ENCODE peak calls at places on chromosomes 4 and X, in seven cellular contexts. One of them, this sample, is unnamed.

GRCh38 chr4:17492058-17492741 is 19.7 kb downstream of the QDPR start:
- DNase-seq in IMR-90: no peak
- DNase-seq in nephron progenitor cell: no peak
- DNase-seq in HFF-Myc: no peak
- DNase-seq in neural crest cell: no peak
- DNase-seq in A549: no peak
- DNase-seq in AG09309: no peak
- DNase-seq in this sample: no peak

GRCh38 chr4:7424553-7425111 is 10.1 kb downstream of the PSAPL1 start:
- DNase-seq in nephron progenitor cell: no peak
- DNase-seq in IMR-90: no peak
- DNase-seq in neural crest cell: no peak
- DNase-seq in AG09309: no peak
- DNase-seq in HFF-Myc: no peak
- DNase-seq in A549: no peak
- DNase-seq in this sample: no peak

GRCh38 chr4:180190382-180190781 is 2052.8 kb upstream of the TENM3 start:
- DNase-seq in HFF-Myc: no peak
- DNase-seq in neural crest cell: no peak
- DNase-seq in IMR-90: peak
- DNase-seq in AG09309: no peak
- DNase-seq in A549: no peak
- DNase-seq in nephron progenitor cell: no peak
- DNase-seq in this sample: peak

GRCh38 chr4:8276358-8277240 is 7.0 kb downstream of the HTRA3 start:
- DNase-seq in A549: no peak
- DNase-seq in HFF-Myc: no peak
- DNase-seq in AG09309: no peak
- DNase-seq in IMR-90: peak
- DNase-seq in nephron progenitor cell: no peak
- DNase-seq in neural crest cell: no peak
- DNase-seq in this sample: no peak

GRCh38 chr4:8643441-8643840 is 50.9 kb downstream of the CPZ start:
- DNase-seq in neural crest cell: no peak
- DNase-seq in nephron progenitor cell: no peak
- DNase-seq in AG09309: no peak
- DNase-seq in HFF-Myc: no peak
- DNase-seq in A549: no peak
- DNase-seq in IMR-90: no peak
- DNase-seq in this sample: no peak

GRCh38 chrX:42149786-42150185 is 226.4 kb upstream of the CASK start:
- DNase-seq in A549: no peak
- DNase-seq in IMR-90: no peak
- DNase-seq in nephron progenitor cell: no peak
- DNase-seq in HFF-Myc: peak
- DNase-seq in neural crest cell: no peak
- DNase-seq in AG09309: no peak
- DNase-seq in this sample: no peak

GRCh38 chr4:94995684-94996394 is 238.1 kb downstream of the BMPR1B start:
- DNase-seq in nephron progenitor cell: peak
- DNase-seq in A549: peak
- DNase-seq in AG09309: no peak
- DNase-seq in HFF-Myc: no peak
- DNase-seq in IMR-90: peak
- DNase-seq in neural crest cell: no peak
- DNase-seq in this sample: no peak

GRCh38 chr4:62243895-62244294 is 1043.8 kb downstream of the ADGRL3 start:
- DNase-seq in AG09309: no peak
- DNase-seq in IMR-90: no peak
- DNase-seq in neural crest cell: no peak
- DNase-seq in HFF-Myc: no peak
- DNase-seq in A549: no peak
- DNase-seq in nephron progenitor cell: no peak
- DNase-seq in this sample: no peak

GRCh38 chr4:94803181-94803580 is 45.4 kb downstream of the BMPR1B start:
- DNase-seq in AG09309: no peak
- DNase-seq in neural crest cell: no peak
- DNase-seq in A549: no peak
- DNase-seq in IMR-90: no peak
- DNase-seq in nephron progenitor cell: no peak
- DNase-seq in HFF-Myc: no peak
- DNase-seq in this sample: no peak

GRCh38 chr4:128675083-128675482 is 134.4 kb upstream of the JADE1 start:
- DNase-seq in neural crest cell: no peak
- DNase-seq in AG09309: no peak
- DNase-seq in IMR-90: no peak
- DNase-seq in nephron progenitor cell: no peak
- DNase-seq in HFF-Myc: no peak
- DNase-seq in A549: no peak
- DNase-seq in this sample: peak

GRCh38 chrX:100090931-100091330 is 319.1 kb downstream of the PCDH19 start:
- DNase-seq in A549: no peak
- DNase-seq in neural crest cell: no peak
- DNase-seq in IMR-90: no peak
- DNase-seq in HFF-Myc: no peak
- DNase-seq in AG09309: peak
- DNase-seq in nephron progenitor cell: no peak
- DNase-seq in this sample: no peak

GRCh38 chrX:100089724-100090123 is 320.3 kb downstream of the PCDH19 start:
- DNase-seq in nephron progenitor cell: no peak
- DNase-seq in HFF-Myc: no peak
- DNase-seq in neural crest cell: no peak
- DNase-seq in IMR-90: no peak
- DNase-seq in A549: no peak
- DNase-seq in AG09309: no peak
- DNase-seq in this sample: no peak

GRCh38 chrX:100083146-100083715 is 326.8 kb downstream of the PCDH19 start:
- DNase-seq in IMR-90: no peak
- DNase-seq in A549: no peak
- DNase-seq in neural crest cell: no peak
- DNase-seq in HFF-Myc: no peak
- DNase-seq in nephron progenitor cell: no peak
- DNase-seq in AG09309: no peak
- DNase-seq in this sample: no peak

DNA sequence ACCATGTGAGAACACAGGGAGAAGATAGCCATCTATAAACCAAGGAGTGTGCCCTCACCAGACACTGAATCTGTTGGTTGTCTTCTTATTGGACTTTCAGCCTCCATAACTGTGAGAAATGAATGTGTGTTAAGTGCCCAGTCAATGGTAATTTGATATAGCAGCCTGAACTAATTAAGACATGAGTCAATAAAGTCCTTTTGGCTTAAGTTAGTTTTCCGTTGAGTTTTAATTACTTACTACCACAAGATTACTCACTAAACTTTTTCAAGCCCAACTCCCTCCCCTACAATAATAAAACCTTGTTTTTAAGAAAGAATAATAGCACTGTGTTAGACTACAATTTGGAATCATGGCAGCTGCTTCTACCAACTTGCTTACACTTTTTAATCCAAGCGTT is 324.2 kb downstream of the PCDH19 start:
- DNase-seq in neural crest cell: no peak
- DNase-seq in AG09309: no peak
- DNase-seq in HFF-Myc: no peak
- DNase-seq in A549: no peak
- DNase-seq in nephron progenitor cell: no peak
- DNase-seq in IMR-90: no peak
- DNase-seq in this sample: no peak
- TF ChIP-seq CTCF in neural crest cell: no peak
- TF ChIP-seq CTCF in AG09309: no peak
- TF ChIP-seq CTCF in HFF-Myc: no peak
- TF ChIP-seq CTCF in A549: no peak
- TF ChIP-seq CTCF in nephron progenitor cell: no peak
- TF ChIP-seq CTCF in IMR-90: no peak
- TF ChIP-seq CTCF in this sample: no peak

GRCh38 chrX:39652336-39652735 is 445.4 kb downstream of the BCOR start:
- DNase-seq in HFF-Myc: no peak
- DNase-seq in nephron progenitor cell: no peak
- DNase-seq in neural crest cell: no peak
- DNase-seq in AG09309: no peak
- DNase-seq in A549: peak
- DNase-seq in IMR-90: peak
- DNase-seq in this sample: peak
- TF ChIP-seq CTCF in HFF-Myc: peak
- TF ChIP-seq CTCF in nephron progenitor cell: no peak
- TF ChIP-seq CTCF in neural crest cell: peak
- TF ChIP-seq CTCF in AG09309: peak
- TF ChIP-seq CTCF in A549: peak
- TF ChIP-seq CTCF in IMR-90: peak
- TF ChIP-seq CTCF in this sample: no peak

GRCh38 chr4:25367004-25367621 is 9.9 kb upstream of the ANAPC4 start:
- DNase-seq in A549: peak
- DNase-seq in IMR-90: peak
- DNase-seq in HFF-Myc: no peak
- DNase-seq in nephron progenitor cell: no peak
- DNase-seq in neural crest cell: no peak
- DNase-seq in AG09309: peak
- DNase-seq in this sample: peak
- TF ChIP-seq CTCF in A549: peak
- TF ChIP-seq CTCF in IMR-90: peak
- TF ChIP-seq CTCF in HFF-Myc: peak
- TF ChIP-seq CTCF in nephron progenitor cell: peak
- TF ChIP-seq CTCF in neural crest cell: peak
- TF ChIP-seq CTCF in AG09309: peak
- TF ChIP-seq CTCF in this sample: no peak

GRCh38 chr4:137181293-137181899 is 350.9 kb downstream of the PCDH18 start:
- DNase-seq in AG09309: no peak
- DNase-seq in A549: no peak
- DNase-seq in HFF-Myc: no peak
- DNase-seq in neural crest cell: no peak
- DNase-seq in IMR-90: no peak
- DNase-seq in nephron progenitor cell: no peak
- DNase-seq in this sample: no peak

GRCh38 chr4:137180349-137180748 is 351.9 kb downstream of the PCDH18 start:
- DNase-seq in HFF-Myc: no peak
- DNase-seq in AG09309: no peak
- DNase-seq in A549: peak
- DNase-seq in neural crest cell: no peak
- DNase-seq in IMR-90: no peak
- DNase-seq in nephron progenitor cell: no peak
- DNase-seq in this sample: no peak
- TF ChIP-seq CTCF in HFF-Myc: no peak
- TF ChIP-seq CTCF in AG09309: no peak
- TF ChIP-seq CTCF in A549: no peak
- TF ChIP-seq CTCF in neural crest cell: no peak
- TF ChIP-seq CTCF in IMR-90: no peak
- TF ChIP-seq CTCF in nephron progenitor cell: no peak
- TF ChIP-seq CTCF in this sample: no peak

GRCh38 chr4:184722798-184723197 is 11.1 kb downstream of the CENPU start:
- DNase-seq in AG09309: no peak
- DNase-seq in HFF-Myc: no peak
- DNase-seq in neural crest cell: no peak
- DNase-seq in A549: no peak
- DNase-seq in IMR-90: no peak
- DNase-seq in nephron progenitor cell: no peak
- DNase-seq in this sample: no peak
- TF ChIP-seq CTCF in AG09309: no peak
- TF ChIP-seq CTCF in HFF-Myc: no peak
- TF ChIP-seq CTCF in neural crest cell: no peak
- TF ChIP-seq CTCF in A549: no peak
- TF ChIP-seq CTCF in IMR-90: no peak
- TF ChIP-seq CTCF in nephron progenitor cell: no peak
- TF ChIP-seq CTCF in this sample: no peak

GRCh38 chrX:132748909-132749308 is 209.5 kb downstream of the HS6ST2 start:
- DNase-seq in A549: no peak
- DNase-seq in HFF-Myc: no peak
- DNase-seq in AG09309: no peak
- DNase-seq in nephron progenitor cell: no peak
- DNase-seq in neural crest cell: no peak
- DNase-seq in IMR-90: no peak
- DNase-seq in this sample: no peak
- TF ChIP-seq CTCF in A549: no peak
- TF ChIP-seq CTCF in HFF-Myc: no peak
- TF ChIP-seq CTCF in AG09309: no peak
- TF ChIP-seq CTCF in nephron progenitor cell: no peak
- TF ChIP-seq CTCF in neural crest cell: no peak
- TF ChIP-seq CTCF in IMR-90: no peak
- TF ChIP-seq CTCF in this sample: no peak

DNA sequence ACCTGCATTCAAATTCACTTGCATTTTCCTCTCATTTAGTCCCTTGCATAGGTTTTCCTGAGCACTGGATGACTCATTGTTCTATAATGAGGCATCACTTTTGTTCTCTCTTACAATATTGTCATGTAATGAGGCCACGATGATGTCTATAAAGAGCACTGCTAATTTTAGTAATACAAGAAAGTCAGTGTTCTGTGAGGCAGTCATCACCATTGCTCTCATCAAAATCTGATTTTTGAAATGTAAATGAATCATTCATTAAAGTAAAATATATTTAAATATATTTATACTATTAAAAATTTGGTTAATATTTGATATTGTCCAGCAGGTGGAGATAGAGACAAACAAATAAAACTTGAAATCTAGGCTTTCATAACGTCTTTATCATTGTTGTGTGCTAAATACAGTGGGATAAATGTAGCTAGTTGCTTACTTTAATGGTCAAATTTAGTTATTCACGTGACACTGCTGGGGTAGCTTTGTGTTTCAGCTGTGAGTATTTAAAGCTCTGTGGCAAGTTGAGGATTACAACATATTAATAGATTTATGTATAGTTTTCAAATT is 15.4 kb downstream of the HMGB2 start:
- DNase-seq in HFF-Myc: no peak
- DNase-seq in A549: peak
- DNase-seq in AG09309: no peak
- DNase-seq in neural crest cell: no peak
- DNase-seq in IMR-90: peak
- DNase-seq in nephron progenitor cell: no peak
- DNase-seq in this sample: no peak
- TF ChIP-seq CTCF in HFF-Myc: no peak
- TF ChIP-seq CTCF in A549: peak
- TF ChIP-seq CTCF in AG09309: peak
- TF ChIP-seq CTCF in neural crest cell: peak
- TF ChIP-seq CTCF in IMR-90: peak
- TF ChIP-seq CTCF in nephron progenitor cell: peak
- TF ChIP-seq CTCF in this sample: no peak

GRCh38 chr4:188714907-188715306 is 575.7 kb downstream of the TRIML1 start:
- DNase-seq in A549: no peak
- DNase-seq in AG09309: peak
- DNase-seq in IMR-90: peak
- DNase-seq in neural crest cell: no peak
- DNase-seq in nephron progenitor cell: no peak
- DNase-seq in HFF-Myc: no peak
- DNase-seq in this sample: no peak

GRCh38 chr4:188714488-188714887 is 575.2 kb downstream of the TRIML1 start:
- DNase-seq in AG09309: peak
- DNase-seq in neural crest cell: no peak
- DNase-seq in IMR-90: peak
- DNase-seq in A549: no peak
- DNase-seq in HFF-Myc: peak
- DNase-seq in nephron progenitor cell: no peak
- DNase-seq in this sample: no peak

GRCh38 chr4:188722911-188723310 is 583.7 kb downstream of the TRIML1 start:
- DNase-seq in A549: no peak
- DNase-seq in IMR-90: peak
- DNase-seq in AG09309: peak
- DNase-seq in nephron progenitor cell: no peak
- DNase-seq in neural crest cell: no peak
- DNase-seq in HFF-Myc: peak
- DNase-seq in this sample: no peak

DNA sequence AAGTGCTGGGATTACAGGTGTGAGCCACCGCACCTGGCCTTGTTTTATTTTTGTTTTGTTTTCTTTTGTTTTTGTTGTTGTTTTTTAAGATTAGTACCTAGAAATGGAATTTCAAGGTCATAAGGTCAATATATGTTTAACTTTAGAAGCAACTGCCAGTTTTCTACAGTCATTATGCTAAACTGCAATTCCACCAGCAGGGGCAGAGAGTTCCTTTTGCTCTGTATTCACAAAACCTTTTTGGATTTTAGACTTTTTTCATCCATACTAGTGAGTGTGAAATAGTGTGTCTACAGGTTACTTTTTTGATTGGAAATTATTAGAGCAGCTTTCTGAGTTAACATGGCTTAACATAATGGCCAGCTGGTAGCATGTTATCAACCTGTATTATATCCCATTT is 580.6 kb downstream of the TRIML1 start:
- DNase-seq in IMR-90: no peak
- DNase-seq in A549: no peak
- DNase-seq in nephron progenitor cell: no peak
- DNase-seq in HFF-Myc: no peak
- DNase-seq in neural crest cell: no peak
- DNase-seq in AG09309: no peak
- DNase-seq in this sample: no peak
- TF ChIP-seq CTCF in IMR-90: peak
- TF ChIP-seq CTCF in A549: no peak
- TF ChIP-seq CTCF in nephron progenitor cell: no peak
- TF ChIP-seq CTCF in HFF-Myc: peak
- TF ChIP-seq CTCF in neural crest cell: peak
- TF ChIP-seq CTCF in AG09309: peak
- TF ChIP-seq CTCF in this sample: no peak